ENCODE peak calls at places on chromosomes 11 and 22, in nine cellular contexts. G is choroid plexus epithelial cell, X is fibroblast of lung, B is AG20443, Y is HFF-Myc, F is hypothalamus, T is upper lobe of right lung, N is type B pancreatic cell, J is right cardiac atrium. E is an unnamed sample.

GRCh38 chr11:1336836-1337646 is 27.6 kb upstream of the TOLLIP start:
- DNase-seq in N (no peak), J (peak), Y (no peak), G (no peak), T (peak), F (no peak), X (no peak), B (no peak), E (no peak)

GRCh38 chr11:115706735-115707134 is 202.5 kb upstream of the CADM1 start:
- DNase-seq in Y (no peak), N (no peak), B (peak), F (no peak), J (no peak), X (no peak), G (no peak), T (no peak), E (no peak)

GRCh38 chr11:74278721-74279148 is 32.7 kb downstream of the P4HA3 start:
- DNase-seq in T (no peak), F (no peak), J (peak), G (peak), N (no peak), Y (peak), X (peak), B (peak), E (no peak)

GRCh38 chr11:62588966-62589637 is 2.2 kb downstream of the TUT1 start:
- DNase-seq in F (no peak), X (peak), B (no peak), Y (no peak), G (peak), J (no peak), T (no peak), N (no peak), E (no peak)

GRCh38 chr22:28780296-28780695 is 7.8 kb downstream of the CCDC117 start:
- DNase-seq in Y (no peak), B (no peak), T (no peak), J (no peak), F (no peak), X (no peak), N (no peak), G (no peak), E (no peak)

GRCh38 chr11:118928870-118929495 is 3.3 kb upstream of the BCL9L start:
- DNase-seq in Y (no peak), F (no peak), B (peak), N (no peak), J (no peak), X (peak), T (peak), G (peak), E (no peak)

GRCh38 chr11:110710520-110711381 is 1.5 kb downstream of the ARHGAP20 start:
- DNase-seq in F (no peak), B (peak), X (peak), G (peak), Y (no peak), N (peak), J (peak), T (peak), E (peak)

GRCh38 chr11:68436985-68437926 is 23.3 kb upstream of the PPP6R3 start:
- DNase-seq in X (peak), F (no peak), B (peak), Y (peak), G (peak), T (no peak), N (peak), J (peak), E (no peak)

GRCh38 chr11:73235236-73235786 is 17.2 kb downstream of the P2RY2 start:
- DNase-seq in T (peak), Y (no peak), N (no peak), G (no peak), X (no peak), B (no peak), J (no peak), F (no peak), E (no peak)

GRCh38 chr11:100681064-100681502 is 6.0 kb upstream of the ARHGAP42 start:
- DNase-seq in X (peak), J (peak), T (peak), Y (no peak), F (no peak), B (peak), N (no peak), G (peak), E (peak)

GRCh38 chr22:20867179-20868099 is 8.6 kb downstream of the SNAP29 start:
- DNase-seq in G (peak), T (no peak), J (peak), F (no peak), B (no peak), N (no peak), X (peak), Y (no peak), E (no peak)

GRCh38 chr11:11909727-11910126 is 68.0 kb downstream of the USP47 start:
- DNase-seq in J (no peak), B (peak), X (peak), F (no peak), Y (no peak), N (no peak), G (peak), T (no peak), E (no peak)

GRCh38 chr11:133902506-133902905 is 54.3 kb downstream of the IGSF9B start:
- DNase-seq in X (no peak), J (no peak), F (no peak), B (no peak), N (no peak), T (no peak), Y (no peak), G (no peak), E (no peak)

GRCh38 chr22:40491990-40492631 is 121.7 kb downstream of the SGSM3 start:
- DNase-seq in N (no peak), J (no peak), F (no peak), Y (no peak), X (peak), G (peak), B (no peak), T (no peak), E (peak)